ENCODE peak calls at places on chromosomes 6 and 20, in seven cellular contexts. D is CD8-positive, alpha-beta memory T cell; S is aorta; E is esophagus squamous epithelium; G is HL-60; U is GM23248; H is stomach. B is an unnamed sample. For H3K27me3, the result is how much of the 10 kb centered on the place peaks cover.

GRCh38 chr6:107030151-107030550 is 2.2 kb downstream of the MTRES1 start:
- DNase-seq in D (no peak), S (no peak), E (no peak), G (no peak), U (peak), H (no peak), B (no peak)

GRCh38 chr6:3617192-3617631 is 134.3 kb downstream of the PXDC1 start:
- DNase-seq in D (no peak), S (no peak), E (no peak), G (no peak), U (no peak), H (no peak), B (no peak)

GRCh38 chr6:94956910-94957309 is 620.4 kb upstream of the MANEA start:
- DNase-seq in D (no peak), S (no peak), E (no peak), G (no peak), U (no peak), H (no peak), B (no peak)

GRCh38 chr20:50242863-50243609 is 52.4 kb downstream of the CEBPB start:
- DNase-seq in D (no peak), S (no peak), E (no peak), G (no peak), U (no peak), H (peak), B (peak)

GRCh38 chr6:118283759-118284158 is 264.3 kb upstream of the PLN start:
- DNase-seq in D (peak), S (no peak), E (no peak), G (no peak), U (peak), H (peak), B (no peak)

GRCh38 chr6:142926494-142927273 is 18.3 kb downstream of the HIVEP2 start:
- DNase-seq in D (peak), S (peak), E (peak), G (no peak), U (peak), H (peak), B (peak)

GRCh38 chr6:44668976-44669934 is 281.7 kb downstream of the CDC5L start:
- DNase-seq in D (no peak), S (no peak), E (no peak), G (no peak), U (no peak), H (no peak), B (no peak)

GRCh38 chr6:46288863-46289262 is 118.1 kb upstream of the ENPP5 start:
- DNase-seq in D (no peak), S (no peak), E (no peak), G (no peak), U (no peak), H (no peak), B (no peak)

GRCh38 chr6:2865270-2866182 is 23.9 kb upstream of the SERPINB1 start:
- DNase-seq in D (no peak), S (no peak), E (no peak), G (no peak), U (peak), H (no peak), B (no peak)

GRCh38 chr6:56669585-56669984 is 26.9 kb upstream of the DST start:
- DNase-seq in D (no peak), S (no peak), E (no peak), G (no peak), U (no peak), H (no peak), B (no peak)

GRCh38 chr6:109372070-109372585 is 10.1 kb downstream of the CD164 start:
- DNase-seq in D (no peak), S (no peak), E (no peak), G (no peak), U (no peak), H (no peak), B (no peak)

GRCh38 chr6:66900081-66900770 is 1193.2 kb upstream of the EYS start:
- DNase-seq in D (no peak), S (no peak), E (no peak), G (no peak), U (no peak), H (no peak), B (no peak)

GRCh38 chr6:145396499-145396898 is 338.8 kb downstream of the EPM2A start:
- DNase-seq in D (no peak), S (no peak), E (no peak), G (no peak), U (no peak), H (no peak), B (no peak)

GRCh38 chr6:5698318-5698717 is 308.4 kb downstream of the NRN1 start:
- DNase-seq in D (no peak), S (no peak), E (no peak), G (no peak), U (no peak), H (no peak), B (no peak)

GRCh38 chr20:5191829-5192569 is 65.2 kb downstream of the CDS2 start:
- DNase-seq in D (peak), S (no peak), E (no peak), G (peak), U (peak), H (peak), B (no peak)

GRCh38 chr20:47350691-47351545 is 5.6 kb downstream of the ZMYND8 start:
- DNase-seq in D (no peak), S (no peak), E (no peak), G (no peak), U (no peak), H (no peak), B (no peak)

GRCh38 chr20:47350181-47350550 is 6.3 kb downstream of the ZMYND8 start:
- DNase-seq in D (peak), S (no peak), E (no peak), G (no peak), U (no peak), H (no peak), B (no peak)

GRCh38 chr20:47347661-47348462 is 8.6 kb downstream of the ZMYND8 start:
- DNase-seq in D (no peak), S (no peak), E (no peak), G (no peak), U (no peak), H (no peak), B (no peak)

GRCh38 chr20:47349365-47350180 is 6.9 kb downstream of the ZMYND8 start:
- DNase-seq in D (no peak), S (no peak), E (no peak), G (no peak), U (peak), H (no peak), B (no peak)

DNA sequence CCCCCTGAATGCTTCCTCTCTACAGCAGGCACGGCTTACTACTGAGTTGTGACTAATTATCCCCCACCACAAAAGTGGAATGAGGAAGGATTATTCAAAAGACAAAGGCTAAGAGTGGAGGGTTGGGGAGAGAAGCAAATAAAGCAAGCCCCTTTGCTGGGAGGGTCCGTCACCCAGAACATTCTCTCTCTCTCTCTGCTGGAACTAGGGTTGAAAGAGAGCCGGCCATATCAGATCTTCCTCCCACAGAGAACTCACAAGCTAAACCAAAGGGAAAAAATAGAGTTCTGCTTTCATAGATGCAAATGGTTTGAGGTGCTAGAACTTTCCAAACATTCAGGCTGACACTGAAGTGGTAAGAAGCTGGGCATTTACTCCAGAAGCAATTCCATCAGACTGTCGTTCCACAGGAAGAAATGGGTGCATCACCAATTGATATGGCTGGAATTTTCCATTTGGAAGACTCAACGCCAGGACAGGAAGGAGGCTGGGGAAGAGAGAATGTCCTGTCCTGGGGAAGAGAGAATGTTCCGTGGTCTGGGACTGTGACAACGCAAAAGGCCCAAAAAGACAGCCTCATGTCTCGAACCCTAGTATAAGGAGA is 7.9 kb downstream of the ZMYND8 start:
- DNase-seq in D (no peak), S (no peak), E (no peak), G (no peak), U (no peak), H (no peak), B (no peak)
- H3K4me3 ChIP-seq in D (no peak), S (no peak), E (no peak), G (no peak), U (no peak), H (no peak), B (peak)

GRCh38 chr6:26246553-26246952 is 118.4 kb upstream of the BTN3A2 start:
- DNase-seq in D (no peak), S (no peak), E (no peak), G (no peak), U (no peak), H (no peak), B (no peak)

GRCh38 chr6:26250806-26251075 is 114.3 kb upstream of the BTN3A2 start:
- DNase-seq in D (peak), S (no peak), E (no peak), G (no peak), U (peak), H (no peak), B (no peak)

GRCh38 chr6:26251354-26252081 is 113.5 kb upstream of the BTN3A2 start:
- DNase-seq in D (peak), S (no peak), E (no peak), G (no peak), U (peak), H (peak), B (no peak)

GRCh38 chr6:26249959-26250805 is 114.8 kb upstream of the BTN3A2 start:
- DNase-seq in D (peak), S (peak), E (no peak), G (no peak), U (peak), H (peak), B (peak)

DNA sequence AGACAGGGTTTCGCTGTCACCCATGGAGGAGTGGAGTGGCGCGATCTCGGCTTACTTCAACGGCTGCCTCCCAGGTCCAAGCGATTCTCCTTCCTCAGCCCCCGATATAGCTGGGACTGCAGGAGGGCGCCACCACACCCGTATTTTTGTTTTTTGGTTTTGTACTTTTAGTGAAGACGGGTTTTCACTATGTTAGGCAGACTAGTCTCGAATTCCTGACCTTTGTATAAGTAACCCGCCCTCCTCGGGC is 115.4 kb upstream of the BTN3A2 start:
- DNase-seq in D (no peak), S (no peak), E (no peak), G (no peak), U (no peak), H (no peak), B (no peak)
- H3K27ac ChIP-seq in D (peak), S (no peak), E (peak), G (no peak), U (peak), H (peak), B (no peak)

GRCh38 chr6:27448456-27448855 is 24.4 kb downstream of the ZNF184 start:
- DNase-seq in D (no peak), S (no peak), E (no peak), G (no peak), U (no peak), H (no peak), B (no peak)

GRCh38 chr6:27439371-27439770 is 33.5 kb downstream of the ZNF184 start:
- DNase-seq in D (no peak), S (no peak), E (no peak), G (no peak), U (no peak), H (no peak), B (no peak)

GRCh38 chr6:27441001-27441400 is 31.9 kb downstream of the ZNF184 start:
- DNase-seq in D (no peak), S (no peak), E (no peak), G (no peak), U (no peak), H (no peak), B (no peak)

GRCh38 chr6:27442932-27443331 is 30.0 kb downstream of the ZNF184 start:
- DNase-seq in D (no peak), S (no peak), E (no peak), G (no peak), U (no peak), H (no peak), B (no peak)
- H3K27me3 ChIP-seq in D (under half), S (under half), E (under half), G (under half), U (under half), H (under half), B (under half)

GRCh38 chr6:73580247-73581149 is 59.7 kb upstream of the EEF1A1 start:
- DNase-seq in D (peak), S (peak), E (peak), G (no peak), U (peak), H (peak), B (peak)
- H3K4me3 ChIP-seq in D (peak), S (peak), E (peak), G (no peak), U (peak), H (peak), B (peak)

DNA sequence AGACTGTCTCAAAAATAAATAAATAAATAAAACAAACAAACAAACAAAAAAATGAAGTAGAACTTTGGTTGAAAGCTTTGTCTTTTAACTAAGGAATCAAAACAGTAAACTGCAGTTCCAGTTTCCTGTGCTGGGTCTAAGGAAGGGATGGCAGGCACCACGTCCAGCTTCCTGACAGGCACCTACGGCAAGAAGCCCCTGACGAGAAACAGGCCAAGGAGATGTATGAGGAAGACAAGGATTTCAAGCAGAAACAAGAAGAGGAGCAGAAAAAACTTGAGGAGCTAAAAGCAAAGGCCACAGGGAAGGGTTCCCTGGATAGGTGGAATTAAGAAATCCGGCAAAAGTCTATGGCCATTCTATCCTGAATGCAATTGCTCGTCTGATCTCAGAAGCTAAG is 8.8 kb downstream of the SNX3 start:
- DNase-seq in D (no peak), S (no peak), E (no peak), G (no peak), U (no peak), H (no peak), B (no peak)
- H3K27ac ChIP-seq in D (no peak), S (no peak), E (no peak), G (no peak), U (no peak), H (no peak), B (no peak)

GRCh38 chr20:61685462-61685861 is 380.2 kb downstream of the TAF4 start:
- DNase-seq in D (no peak), S (no peak), E (no peak), G (no peak), U (no peak), H (no peak), B (no peak)
- H3K27me3 ChIP-seq in D (under half), S (under half), E (under half), G (under half), U (under half), H (under half), B (under half)

DNA sequence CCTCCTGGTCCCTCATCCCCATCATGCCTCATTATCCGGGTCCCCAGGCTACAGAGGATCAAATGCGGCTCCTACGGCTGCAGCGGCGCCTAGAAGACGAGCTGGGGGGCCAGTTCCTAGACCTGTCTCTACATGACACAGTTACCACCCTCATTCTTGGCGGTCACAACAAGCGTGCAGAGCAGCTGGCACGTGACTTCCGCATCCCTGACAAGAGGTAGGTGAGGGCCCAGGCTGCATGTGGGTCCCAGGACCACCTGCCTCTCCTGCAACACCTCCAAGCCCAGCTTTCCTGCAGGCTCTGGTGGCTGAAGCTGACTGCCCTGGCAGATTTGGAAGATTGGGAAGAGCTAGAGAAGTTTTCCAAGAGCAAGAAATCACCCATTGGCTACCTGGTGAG is 8.2 kb upstream of the PTPRA start:
- DNase-seq in D (no peak), S (no peak), E (no peak), G (no peak), U (no peak), H (no peak), B (no peak)
- H3K4me3 ChIP-seq in D (no peak), S (no peak), E (no peak), G (no peak), U (no peak), H (no peak), B (no peak)

B was measured in dorsolateral prefrontal cortex.